ENCODE peak calls at places on chromosomes 5 and 9, in six cellular contexts. O is right cardiac atrium, L is lower lobe of right lung, I is coronary artery, Z is right atrium auricular region, V is heart right ventricle. J is an unnamed sample.
A peak's percentile ranks its signal among the peaks of the same experiment; 100 is the strongest.

GRCh38 chr9:76691761-76692313 is 72.4 kb upstream of the PCA3 start:
- DNase-seq in I (no peak), L (no peak), Z (no peak), O (no peak), V (no peak), J (no peak)

GRCh38 chr5:45109636-45110035 is 300.9 kb downstream of the MRPS30 start:
- DNase-seq in Z (no peak), I (no peak), V (no peak), L (no peak), O (no peak), J (no peak)

GRCh38 chr9:98375138-98375726 is 119.8 kb upstream of the TBC1D2 start:
- DNase-seq in Z (no peak), I (no peak), L (no peak), V (no peak), O (no peak), J (peak; percentile 86)

GRCh38 chr5:61313960-61314681 is 17.9 kb upstream of the ZSWIM6 start:
- DNase-seq in O (no peak), I (peak; percentile 78), L (no peak), Z (no peak), V (no peak), J (peak; percentile 87)

GRCh38 chr9:133587466-133587865 is 21.7 kb downstream of the FAM163B start:
- DNase-seq in L (no peak), O (no peak), V (no peak), I (no peak), Z (no peak), J (no peak)

GRCh38 chr5:94422819-94423218 is 195.6 kb downstream of the KIAA0825 start:
- DNase-seq in Z (no peak), V (no peak), I (no peak), O (no peak), L (no peak), J (peak; percentile 77)

GRCh38 chr5:137822158-137822764 is 45.4 kb upstream of the MYOT start:
- DNase-seq in L (no peak), O (peak; percentile 61), I (no peak), Z (no peak), V (peak; percentile 22), J (peak; percentile 50)

GRCh38 chr5:19771174-19771835 is 216.7 kb downstream of the CDH18 start:
- DNase-seq in V (no peak), I (no peak), Z (no peak), L (no peak), O (no peak), J (no peak)

GRCh38 chr9:32954642-32955041 is 46.8 kb downstream of the APTX start:
- DNase-seq in O (no peak), Z (no peak), I (no peak), V (no peak), L (no peak), J (peak; percentile 80)

GRCh38 chr5:135553688-135554462 is 18.1 kb upstream of the NEUROG1 start:
- DNase-seq in I (no peak), L (no peak), O (no peak), V (no peak), Z (no peak), J (peak; percentile 40)

GRCh38 chr5:78753093-78753531 is 104.5 kb upstream of the LHFPL2 start:
- DNase-seq in Z (no peak), I (no peak), V (no peak), L (no peak), O (no peak), J (peak; percentile 60)

GRCh38 chr5:10789021-10789420 is 28.0 kb upstream of the DAP start:
- DNase-seq in L (no peak), I (no peak), O (peak; percentile 80), Z (peak; percentile 65), V (no peak), J (peak; percentile 91)

GRCh38 chr5:178435321-178436238 is 154.6 kb downstream of the COL23A1 start:
- DNase-seq in Z (peak; percentile 54), O (no peak), V (no peak), I (peak; percentile 60), L (no peak), J (no peak)

GRCh38 chr9:84589514-84589913 is 80.0 kb upstream of the NTRK2 start:
- DNase-seq in Z (no peak), V (no peak), I (no peak), O (no peak), L (no peak), J (no peak)

GRCh38 chr9:84597131-84597530 is 72.4 kb upstream of the NTRK2 start:
- DNase-seq in O (no peak), Z (no peak), I (no peak), L (no peak), V (no peak), J (no peak)

GRCh38 chr9:84590706-84591105 is 78.8 kb upstream of the NTRK2 start:
- DNase-seq in L (no peak), V (no peak), O (no peak), Z (no peak), I (no peak), J (no peak)

DNA sequence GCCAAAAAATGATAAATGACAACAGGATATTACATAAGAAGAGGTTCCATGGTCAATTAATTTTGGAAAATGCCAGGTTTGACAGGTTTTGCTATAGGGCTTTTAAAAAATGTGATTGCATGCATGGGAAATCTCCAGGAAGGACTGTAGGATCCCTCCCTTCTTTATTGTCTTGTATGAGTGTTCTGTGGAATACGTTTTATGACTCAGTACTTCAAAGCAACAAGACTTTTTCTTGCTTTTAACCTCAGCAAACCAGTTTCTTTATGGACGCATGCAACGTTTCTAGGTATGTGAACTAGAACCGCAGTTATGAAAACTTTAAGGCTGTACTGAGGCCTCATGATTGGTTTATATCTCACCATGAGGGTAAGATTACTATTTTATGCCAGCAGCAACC is 76.6 kb upstream of the NTRK2 start:
- DNase-seq in Z (no peak), V (no peak), L (no peak), I (no peak), O (no peak), J (no peak)
- H3K4me3 ChIP-seq in Z (no peak overlapping the region), V (no peak overlapping the region), L (no peak overlapping the region), I (no peak overlapping the region), O (no peak overlapping the region), J (no peak overlapping the region)

DNA sequence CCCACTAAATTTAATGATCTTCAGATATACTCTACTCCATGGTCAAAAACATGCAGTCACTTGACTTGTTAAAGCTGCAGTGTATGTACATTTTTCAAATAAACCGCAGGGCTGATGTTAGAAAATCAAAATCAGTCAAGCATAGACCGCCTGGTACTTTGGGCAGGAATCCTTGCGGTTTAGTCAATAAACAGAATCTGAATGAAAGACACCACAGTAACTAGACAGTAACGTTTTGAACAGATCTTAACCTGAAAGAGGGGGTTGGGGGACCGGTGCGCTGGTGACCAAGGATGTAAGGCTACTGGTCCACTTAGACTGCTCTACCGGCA is 188.8 kb downstream of the BNC2 start:
- DNase-seq in V (no peak), I (no peak), O (no peak), Z (no peak), L (no peak), J (no peak)
- H3K4me3 ChIP-seq in V (no peak overlapping the region), I (no peak overlapping the region), O (no peak overlapping the region), Z (no peak overlapping the region), L (no peak overlapping the region), J (no peak overlapping the region)

GRCh38 chr9:129752915-129753724 is at the start of gene PTGES:
- DNase-seq in Z (peak; percentile 83), V (peak; percentile 77), O (peak; percentile 93), L (peak; percentile 75), I (no peak), J (peak; percentile 77)
- H3K4me3 ChIP-seq in Z (peak within 1 kb of the TSS; percentile 40), V (peak within 1 kb of the TSS; percentile 43), O (peak within 1 kb of the TSS; percentile 8), L (peak within 1 kb of the TSS; percentile 44), I (peak within 1 kb of the TSS; percentile 65), J (peak within 1 kb of the TSS; percentile 51)

GRCh38 chr5:171664489-171664888 is 121.1 kb upstream of the SMIM23 start:
- DNase-seq in Z (no peak), V (no peak), I (no peak), O (no peak), L (no peak), J (no peak)

GRCh38 chr5:171666815-171667214 is 118.8 kb upstream of the SMIM23 start:
- DNase-seq in L (no peak), I (no peak), Z (no peak), O (no peak), V (no peak), J (no peak)

GRCh38 chr5:171668097-171668412 is 117.6 kb upstream of the SMIM23 start:
- DNase-seq in L (no peak), O (no peak), I (no peak), Z (no peak), V (no peak), J (no peak)

GRCh38 chr5:171672556-171672955 is 113.1 kb upstream of the SMIM23 start:
- DNase-seq in L (no peak), O (no peak), V (no peak), I (no peak), Z (peak; percentile 7), J (no peak)

DNA sequence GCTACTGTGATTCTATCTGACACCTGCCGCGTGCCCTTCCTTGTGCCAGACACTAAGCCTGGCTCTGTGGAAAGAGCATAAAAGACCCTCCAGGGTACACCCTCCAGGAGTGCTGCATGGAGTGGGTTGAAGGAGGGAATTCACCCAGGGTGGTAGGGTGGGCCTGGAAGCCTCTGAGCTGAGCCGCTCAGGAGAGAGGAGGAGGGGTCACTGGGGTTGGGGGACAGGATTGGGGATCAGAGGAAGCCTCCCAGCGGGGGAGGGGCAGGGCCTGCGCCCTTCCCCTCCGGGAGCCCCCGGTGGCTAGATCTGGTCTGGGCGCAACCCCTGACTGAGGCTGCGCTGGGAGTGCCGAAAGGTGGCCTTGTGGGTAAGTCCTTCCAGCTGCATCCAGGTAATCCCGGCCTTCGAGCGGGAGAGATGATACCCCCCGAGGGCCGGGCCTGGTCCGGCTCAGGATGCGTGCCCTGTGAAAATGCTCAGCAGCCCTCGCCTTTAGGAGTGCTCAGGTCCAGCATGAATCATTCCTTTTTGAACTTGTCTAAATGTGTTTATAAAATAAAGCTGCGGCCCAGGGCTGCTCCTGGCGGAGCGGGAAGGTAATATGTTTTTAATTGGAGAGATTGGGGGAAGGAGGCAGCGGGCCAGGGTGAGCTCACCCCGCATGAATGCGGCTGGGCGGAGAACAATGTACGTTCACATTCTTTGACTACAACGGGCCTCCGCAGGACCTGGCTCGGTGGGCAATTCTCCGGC is 118.1 kb upstream of the SMIM23 start:
- DNase-seq in L (peak; percentile 52), O (peak; percentile 82), I (no peak), Z (peak; percentile 78), V (peak; percentile 50), J (peak; percentile 82)
- H3K4me3 ChIP-seq in L (no peak overlapping the region), O (no peak overlapping the region), I (peak overlapping the region; percentile 51), Z (peak overlapping the region; percentile 12), V (peak overlapping the region; percentile 21), J (no peak overlapping the region)

DNA sequence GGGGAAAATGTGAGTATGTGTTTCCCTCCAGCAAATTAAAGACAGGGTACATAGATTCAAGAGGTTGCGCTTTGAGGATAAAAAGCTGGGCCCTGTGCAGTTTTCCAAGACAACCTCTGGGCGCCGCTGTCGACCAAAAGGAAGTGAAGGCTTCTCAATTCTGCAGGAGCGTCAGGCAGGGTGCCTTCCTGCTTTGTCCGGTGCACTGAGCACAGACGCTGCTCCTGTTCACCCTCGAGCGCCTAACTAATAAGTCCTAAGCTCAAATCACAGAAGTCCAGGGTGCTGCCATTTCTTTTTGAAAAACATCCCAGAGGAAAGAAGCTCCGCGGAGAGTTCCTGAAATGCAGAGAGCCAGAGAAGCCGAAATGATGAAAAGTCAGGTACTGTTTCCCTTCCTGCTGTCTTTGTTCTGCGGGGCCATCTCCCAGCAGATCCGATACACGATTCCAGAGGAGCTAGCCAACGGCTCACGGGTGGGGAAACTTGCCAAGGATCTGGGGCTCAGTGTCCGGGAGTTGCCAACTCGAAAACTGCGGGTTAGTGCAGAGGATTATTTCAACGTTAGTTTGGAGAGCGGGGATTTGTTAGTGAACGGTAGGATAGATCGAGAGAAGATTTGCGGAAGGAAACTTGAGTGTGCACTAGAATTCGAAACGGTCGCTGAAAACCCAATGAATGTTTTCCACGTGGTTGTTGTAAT is at the start of gene PCDHGB1:
- DNase-seq in I (no peak), Z (no peak), L (no peak), V (peak; percentile 60), O (peak; percentile 65), J (peak; percentile 60)
- H3K4me3 ChIP-seq in I (peak within 1 kb of the TSS; percentile 28), Z (peak within 1 kb of the TSS; percentile 21), L (peak within 1 kb of the TSS; percentile 23), V (peak within 1 kb of the TSS; percentile 28), O (peak within 1 kb of the TSS; percentile 45), J (peak within 1 kb of the TSS; percentile 25)